ENCODE peak calls at places on chromosomes 7 and 10, in six cellular contexts. Q is endothelial cell, P is H1, S is B cell, L is fibroblast of the aortic adventitia, C is MCF 10A. E is an unnamed sample.

GRCh38 chr10:3068201-3068967 is 1.0 kb downstream of the PFKP start:
- DNase-seq in S (no peak), P (peak; percentile 73), C (peak; percentile 50), L (peak; percentile 68), Q (peak; percentile 63), E (no peak)

GRCh38 chr10:12504628-12505027 is 155.3 kb downstream of the CAMK1D start:
- DNase-seq in Q (no peak), L (no peak), P (peak; percentile 23), C (no peak), S (no peak), E (no peak)

GRCh38 chr10:77036993-77037734 is 600.4 kb downstream of the KCNMA1 start:
- DNase-seq in S (no peak), L (no peak), C (peak; percentile 34), Q (peak; percentile 24), P (peak; percentile 65), E (no peak)

GRCh38 chr7:154482863-154483262 is 430.7 kb downstream of the DPP6 start:
- DNase-seq in S (no peak), C (no peak), L (no peak), P (no peak), Q (no peak), E (no peak)

GRCh38 chr10:112376578-112376855 is 2.6 kb downstream of the ACSL5 start:
- DNase-seq in L (no peak), C (no peak), Q (no peak), P (no peak), S (no peak), E (no peak)

GRCh38 chr7:43791665-43792064 is 33.2 kb downstream of the BLVRA start:
- DNase-seq in P (no peak), Q (no peak), S (no peak), L (no peak), C (no peak), E (no peak)

GRCh38 chr10:83954193-83954794 is 185.0 kb upstream of the GHITM start:
- DNase-seq in S (no peak), C (no peak), L (no peak), P (no peak), Q (no peak), E (no peak)

GRCh38 chr7:6375346-6376101 is 72.2 kb downstream of the DAGLB start:
- DNase-seq in Q (no peak), L (peak; percentile 57), C (peak; percentile 40), S (peak; percentile 51), P (no peak), E (no peak)

GRCh38 chr7:69062020-69062760 is 536.1 kb upstream of the AUTS2 start:
- DNase-seq in S (no peak), Q (no peak), C (no peak), L (peak; percentile 47), P (no peak), E (no peak)

GRCh38 chr10:113746188-113746950 is 5.1 kb upstream of the PLEKHS1 start:
- DNase-seq in Q (no peak), S (no peak), P (no peak), L (peak; percentile 18), C (no peak), E (no peak)

GRCh38 chr7:47045592-47045991 is 536.3 kb downstream of the TNS3 start:
- DNase-seq in L (peak; percentile 50), C (no peak), S (no peak), P (no peak), Q (no peak), E (no peak)

GRCh38 chr7:47693161-47693740 is 111.3 kb upstream of the TNS3 start:
- DNase-seq in Q (no peak), L (peak; percentile 51), S (no peak), C (no peak), P (no peak), E (no peak)

GRCh38 chr7:105402221-105403095 is 13.7 kb upstream of the SRPK2 start:
- DNase-seq in Q (no peak), P (no peak), C (no peak), L (peak; percentile 59), S (no peak), E (no peak)

GRCh38 chr10:32411797-32412498 is 34.0 kb upstream of the CCDC7 start:
- DNase-seq in Q (no peak), P (no peak), C (no peak), S (no peak), L (no peak), E (no peak)

GRCh38 chr7:25395976-25396375 is 167.7 kb upstream of the NPVF start:
- DNase-seq in Q (no peak), S (no peak), P (no peak), C (no peak), L (no peak), E (no peak)

GRCh38 chr10:124691448-124692435 is 52.4 kb downstream of the FAM53B start:
- DNase-seq in P (no peak), C (no peak), L (no peak), Q (no peak), S (no peak), E (no peak)

GRCh38 chr7:69967699-69968450 is 369.6 kb downstream of the AUTS2 start:
- DNase-seq in Q (no peak), C (no peak), P (no peak), L (no peak), S (no peak), E (no peak)

GRCh38 chr10:31350891-31351290 is 31.9 kb downstream of the ZEB1 start:
- DNase-seq in C (no peak), Q (no peak), S (no peak), P (no peak), L (no peak), E (no peak)

GRCh38 chr7:41847641-41848040 is 144.8 kb upstream of the INHBA start:
- DNase-seq in C (no peak), Q (no peak), S (no peak), L (no peak), P (no peak), E (no peak)

GRCh38 chr10:114856544-114857287 is 35.1 kb downstream of the FHIP2A start:
- DNase-seq in P (no peak), L (peak; percentile 92), C (peak; percentile 46), S (no peak), Q (no peak), E (no peak)

GRCh38 chr10:77943086-77943901 is 16.7 kb upstream of the DLG5 start:
- DNase-seq in P (peak; percentile 54), S (no peak), C (peak; percentile 90), Q (no peak), L (peak; percentile 62), E (no peak)

GRCh38 chr7:7922684-7923385 is 45.8 kb upstream of the GLCCI1 start:
- DNase-seq in L (no peak), P (no peak), Q (no peak), C (no peak), S (no peak), E (no peak)

DNA sequence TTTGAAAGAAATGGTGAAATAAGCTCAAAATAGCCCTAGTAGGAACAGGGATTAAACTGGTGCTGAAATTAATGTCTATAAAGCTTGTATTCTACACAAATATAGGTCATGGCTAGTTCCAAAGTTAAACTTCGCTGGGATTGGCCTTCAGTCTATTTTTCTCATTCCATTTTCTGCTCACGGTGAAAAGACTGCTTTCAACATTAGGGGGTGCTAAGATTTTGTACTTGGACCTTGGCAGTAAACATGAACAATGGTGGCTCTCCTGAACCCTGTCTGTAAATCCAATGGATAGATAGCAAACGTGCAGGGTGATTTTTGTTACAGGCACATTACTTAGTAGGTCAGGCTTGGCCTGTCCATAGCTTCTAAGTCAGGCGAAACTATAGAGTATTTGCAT is 36.0 kb upstream of the RSU1 start:
- DNase-seq in L (peak; percentile 69), S (no peak), Q (no peak), P (no peak), C (peak; percentile 33), E (no peak)
- TF ChIP-seq CTCF in L (peak; percentile 59), S (no peak), Q (no peak), P (peak; percentile 25), C (peak; percentile 19), E (peak; percentile 70)

GRCh38 chr10:50937230-50937907 is 51.9 kb upstream of the A1CF start:
- DNase-seq in Q (peak; percentile 9), C (peak; percentile 45), S (no peak), P (no peak), L (peak; percentile 73), E (no peak)
- TF ChIP-seq CTCF in Q (peak; percentile 52), C (peak; percentile 29), S (no peak), P (peak; percentile 37), L (peak; percentile 72), E (peak; percentile 74)

GRCh38 chr10:86400705-86401587 is 34.4 kb upstream of the GRID1 start:
- DNase-seq in P (peak; percentile 83), Q (peak; percentile 38), C (peak; percentile 45), L (peak; percentile 28), S (peak; percentile 54), E (no peak)
- TF ChIP-seq CTCF in P (no peak), Q (no peak), C (no peak), L (peak; percentile 32), S (no peak), E (peak; percentile 55)

GRCh38 chr10:123316776-123317175 is 162.6 kb downstream of the BUB3 start:
- DNase-seq in Q (no peak), C (no peak), P (peak; percentile 17), S (no peak), L (no peak), E (no peak)
- TF ChIP-seq CTCF in Q (no peak), C (no peak), P (no peak), S (no peak), L (no peak), E (no peak)

DNA sequence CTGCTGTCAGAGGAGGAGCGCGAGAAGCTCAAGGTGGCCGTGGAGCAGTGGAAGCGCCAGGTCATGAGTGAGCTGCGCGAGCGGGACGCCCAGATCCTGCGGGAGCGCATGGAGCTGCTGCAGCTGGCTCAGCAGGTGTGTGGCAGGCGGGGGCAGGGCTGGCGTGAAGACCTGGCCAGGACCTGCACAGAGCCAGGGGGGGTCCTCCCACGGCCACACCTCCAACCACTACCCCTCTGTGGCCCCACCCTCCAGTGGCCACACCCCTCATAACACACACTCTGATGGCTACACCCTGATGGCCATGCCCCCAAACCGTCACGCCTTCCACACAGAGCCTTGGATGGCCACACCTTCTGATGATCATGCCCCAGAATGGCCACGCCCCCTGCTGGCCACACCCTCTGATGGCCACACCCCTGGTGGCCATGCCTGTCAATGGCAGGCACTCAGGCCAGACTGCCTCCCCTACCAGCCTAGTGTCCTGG is 23.4 kb upstream of the DPYSL4 start:
- DNase-seq in Q (peak; percentile 59), C (peak; percentile 43), P (peak; percentile 95), L (no peak), S (no peak), E (no peak)
- TF ChIP-seq CTCF in Q (peak; percentile 92), C (no peak), P (peak; percentile 72), L (no peak), S (no peak), E (peak; percentile 49)

E was measured in type B pancreatic cell.